ENCODE peak calls at places on chromosome 17, in seven cellular contexts. One of them, this sample, is unnamed.

GRCh38 chr17:78780852-78781338 is 1.2 kb downstream of the CYTH1 start:
- DNase-seq in ovary: peak
- DNase-seq in body of pancreas: no peak
- DNase-seq in foreskin fibroblast: no peak
- DNase-seq in AG10803: no peak
- DNase-seq in CD4-positive, alpha-beta T cell: peak
- DNase-seq in heart left ventricle: no peak
- DNase-seq in this sample: no peak

GRCh38 chr17:63950940-63951907 is 19.1 kb upstream of the CD79B start:
- DNase-seq in ovary: no peak
- DNase-seq in body of pancreas: peak
- DNase-seq in foreskin fibroblast: no peak
- DNase-seq in AG10803: no peak
- DNase-seq in CD4-positive, alpha-beta T cell: peak
- DNase-seq in heart left ventricle: no peak
- DNase-seq in this sample: peak

GRCh38 chr17:77437017-77437416 is 296.2 kb downstream of the SEC14L1 start:
- DNase-seq in ovary: peak
- DNase-seq in body of pancreas: peak
- DNase-seq in foreskin fibroblast: peak
- DNase-seq in AG10803: peak
- DNase-seq in CD4-positive, alpha-beta T cell: no peak
- DNase-seq in heart left ventricle: peak
- DNase-seq in this sample: no peak

GRCh38 chr17:49035470-49036269 is 38.5 kb downstream of the IGF2BP1 start:
- DNase-seq in ovary: peak
- DNase-seq in body of pancreas: peak
- DNase-seq in foreskin fibroblast: peak
- DNase-seq in AG10803: peak
- DNase-seq in CD4-positive, alpha-beta T cell: peak
- DNase-seq in heart left ventricle: no peak
- DNase-seq in this sample: peak

GRCh38 chr17:77287432-77288068 is 146.8 kb downstream of the SEC14L1 start:
- DNase-seq in ovary: no peak
- DNase-seq in body of pancreas: peak
- DNase-seq in foreskin fibroblast: peak
- DNase-seq in AG10803: peak
- DNase-seq in CD4-positive, alpha-beta T cell: no peak
- DNase-seq in heart left ventricle: peak
- DNase-seq in this sample: peak

GRCh38 chr17:39195568-39196160 is 1.8 kb downstream of the CACNB1 start:
- DNase-seq in ovary: no peak
- DNase-seq in body of pancreas: no peak
- DNase-seq in foreskin fibroblast: no peak
- DNase-seq in AG10803: no peak
- DNase-seq in CD4-positive, alpha-beta T cell: no peak
- DNase-seq in heart left ventricle: no peak
- DNase-seq in this sample: no peak

GRCh38 chr17:39531252-39531651 is 70.0 kb downstream of the CDK12 start:
- DNase-seq in ovary: no peak
- DNase-seq in body of pancreas: no peak
- DNase-seq in foreskin fibroblast: no peak
- DNase-seq in AG10803: no peak
- DNase-seq in CD4-positive, alpha-beta T cell: no peak
- DNase-seq in heart left ventricle: no peak
- DNase-seq in this sample: no peak

GRCh38 chr17:62666061-62666800 is 38.8 kb downstream of the MRC2 start:
- DNase-seq in ovary: peak
- DNase-seq in body of pancreas: no peak
- DNase-seq in foreskin fibroblast: no peak
- DNase-seq in AG10803: no peak
- DNase-seq in CD4-positive, alpha-beta T cell: no peak
- DNase-seq in heart left ventricle: no peak
- DNase-seq in this sample: no peak

GRCh38 chr17:66549731-66550207 is 247.4 kb downstream of the PRKCA start:
- DNase-seq in ovary: no peak
- DNase-seq in body of pancreas: no peak
- DNase-seq in foreskin fibroblast: peak
- DNase-seq in AG10803: peak
- DNase-seq in CD4-positive, alpha-beta T cell: no peak
- DNase-seq in heart left ventricle: no peak
- DNase-seq in this sample: peak

GRCh38 chr17:2239882-2240430 is 63.6 kb downstream of the SMG6 start:
- DNase-seq in ovary: peak
- DNase-seq in body of pancreas: peak
- DNase-seq in foreskin fibroblast: peak
- DNase-seq in AG10803: peak
- DNase-seq in CD4-positive, alpha-beta T cell: peak
- DNase-seq in heart left ventricle: peak
- DNase-seq in this sample: peak

GRCh38 chr17:67133161-67133560 is 88.8 kb downstream of the CACNG1 start:
- DNase-seq in ovary: no peak
- DNase-seq in body of pancreas: no peak
- DNase-seq in foreskin fibroblast: no peak
- DNase-seq in AG10803: no peak
- DNase-seq in CD4-positive, alpha-beta T cell: no peak
- DNase-seq in heart left ventricle: no peak
- DNase-seq in this sample: no peak

GRCh38 chr17:40559954-40560591 is 5.2 kb downstream of the CCR7 start:
- DNase-seq in ovary: peak
- DNase-seq in body of pancreas: peak
- DNase-seq in foreskin fibroblast: peak
- DNase-seq in AG10803: peak
- DNase-seq in CD4-positive, alpha-beta T cell: peak
- DNase-seq in heart left ventricle: peak
- DNase-seq in this sample: peak

GRCh38 chr17:30380106-30380420 is 1.3 kb downstream of the CPD start:
- DNase-seq in ovary: no peak
- DNase-seq in body of pancreas: no peak
- DNase-seq in foreskin fibroblast: peak
- DNase-seq in AG10803: no peak
- DNase-seq in CD4-positive, alpha-beta T cell: no peak
- DNase-seq in heart left ventricle: no peak
- DNase-seq in this sample: no peak

GRCh38 chr17:29113334-29113733 is 66.9 kb downstream of the MYO18A start:
- DNase-seq in ovary: no peak
- DNase-seq in body of pancreas: no peak
- DNase-seq in foreskin fibroblast: no peak
- DNase-seq in AG10803: no peak
- DNase-seq in CD4-positive, alpha-beta T cell: no peak
- DNase-seq in heart left ventricle: no peak
- DNase-seq in this sample: no peak
- TF ChIP-seq CTCF in ovary: no peak
- TF ChIP-seq CTCF in body of pancreas: no peak
- TF ChIP-seq CTCF in foreskin fibroblast: no peak
- TF ChIP-seq CTCF in AG10803: no peak
- TF ChIP-seq CTCF in CD4-positive, alpha-beta T cell: no peak
- TF ChIP-seq CTCF in heart left ventricle: no peak
- TF ChIP-seq CTCF in this sample: no peak

GRCh38 chr17:80361495-80362220 is 53.3 kb upstream of the ENDOV start:
- DNase-seq in ovary: no peak
- DNase-seq in body of pancreas: no peak
- DNase-seq in foreskin fibroblast: peak
- DNase-seq in AG10803: no peak
- DNase-seq in CD4-positive, alpha-beta T cell: peak
- DNase-seq in heart left ventricle: no peak
- DNase-seq in this sample: peak
- TF ChIP-seq CTCF in ovary: no peak
- TF ChIP-seq CTCF in body of pancreas: no peak
- TF ChIP-seq CTCF in foreskin fibroblast: peak
- TF ChIP-seq CTCF in AG10803: peak
- TF ChIP-seq CTCF in CD4-positive, alpha-beta T cell: peak
- TF ChIP-seq CTCF in heart left ventricle: peak
- TF ChIP-seq CTCF in this sample: peak

DNA sequence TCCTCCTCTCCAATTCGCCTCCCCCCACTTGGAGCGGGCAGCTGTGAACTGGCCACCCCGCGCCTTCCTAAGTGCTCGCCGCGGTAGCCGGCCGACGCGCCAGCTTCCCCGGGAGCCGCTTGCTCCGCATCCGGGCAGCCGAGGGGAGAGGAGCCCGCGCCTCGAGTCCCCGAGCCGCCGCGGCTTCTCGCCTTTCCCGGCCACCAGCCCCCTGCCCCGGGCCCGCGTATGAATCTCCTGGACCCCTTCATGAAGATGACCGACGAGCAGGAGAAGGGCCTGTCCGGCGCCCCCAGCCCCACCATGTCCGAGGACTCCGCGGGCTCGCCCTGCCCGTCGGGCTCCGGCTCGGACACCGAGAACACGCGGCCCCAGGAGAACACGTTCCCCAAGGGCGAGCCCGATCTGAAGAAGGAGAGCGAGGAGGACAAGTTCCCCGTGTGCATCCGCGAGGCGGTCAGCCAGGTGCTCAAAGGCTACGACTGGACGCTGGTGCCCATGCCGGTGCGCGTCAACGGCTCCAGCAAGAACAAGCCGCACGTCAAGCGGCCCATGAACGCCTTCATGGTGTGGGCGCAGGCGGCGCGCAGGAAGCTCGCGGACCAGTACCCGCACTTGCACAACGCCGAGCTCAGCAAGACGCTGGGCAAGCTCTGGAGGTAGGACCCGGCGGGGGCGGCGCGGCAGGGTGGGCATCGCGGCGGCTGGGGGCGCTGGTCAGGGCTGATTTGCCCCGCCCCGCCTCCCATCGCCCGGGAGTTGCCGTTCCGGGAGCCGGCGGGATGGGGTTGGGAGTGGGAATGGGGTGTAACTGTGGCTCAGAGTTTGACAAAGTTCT is 563 bp downstream of the SOX9 start:
- DNase-seq in ovary: no peak
- DNase-seq in body of pancreas: peak
- DNase-seq in foreskin fibroblast: peak
- DNase-seq in AG10803: peak
- DNase-seq in CD4-positive, alpha-beta T cell: no peak
- DNase-seq in heart left ventricle: peak
- DNase-seq in this sample: peak
- TF ChIP-seq CTCF in ovary: no peak
- TF ChIP-seq CTCF in body of pancreas: no peak
- TF ChIP-seq CTCF in foreskin fibroblast: no peak
- TF ChIP-seq CTCF in AG10803: no peak
- TF ChIP-seq CTCF in CD4-positive, alpha-beta T cell: no peak
- TF ChIP-seq CTCF in heart left ventricle: peak
- TF ChIP-seq CTCF in this sample: peak

GRCh38 chr17:82450357-82451106 is at the start of gene CYBC1:
- DNase-seq in ovary: peak
- DNase-seq in body of pancreas: peak
- DNase-seq in foreskin fibroblast: peak
- DNase-seq in AG10803: peak
- DNase-seq in CD4-positive, alpha-beta T cell: peak
- DNase-seq in heart left ventricle: peak
- DNase-seq in this sample: peak
- TF ChIP-seq CTCF in ovary: no peak
- TF ChIP-seq CTCF in body of pancreas: no peak
- TF ChIP-seq CTCF in foreskin fibroblast: no peak
- TF ChIP-seq CTCF in AG10803: no peak
- TF ChIP-seq CTCF in CD4-positive, alpha-beta T cell: no peak
- TF ChIP-seq CTCF in heart left ventricle: no peak
- TF ChIP-seq CTCF in this sample: no peak

DNA sequence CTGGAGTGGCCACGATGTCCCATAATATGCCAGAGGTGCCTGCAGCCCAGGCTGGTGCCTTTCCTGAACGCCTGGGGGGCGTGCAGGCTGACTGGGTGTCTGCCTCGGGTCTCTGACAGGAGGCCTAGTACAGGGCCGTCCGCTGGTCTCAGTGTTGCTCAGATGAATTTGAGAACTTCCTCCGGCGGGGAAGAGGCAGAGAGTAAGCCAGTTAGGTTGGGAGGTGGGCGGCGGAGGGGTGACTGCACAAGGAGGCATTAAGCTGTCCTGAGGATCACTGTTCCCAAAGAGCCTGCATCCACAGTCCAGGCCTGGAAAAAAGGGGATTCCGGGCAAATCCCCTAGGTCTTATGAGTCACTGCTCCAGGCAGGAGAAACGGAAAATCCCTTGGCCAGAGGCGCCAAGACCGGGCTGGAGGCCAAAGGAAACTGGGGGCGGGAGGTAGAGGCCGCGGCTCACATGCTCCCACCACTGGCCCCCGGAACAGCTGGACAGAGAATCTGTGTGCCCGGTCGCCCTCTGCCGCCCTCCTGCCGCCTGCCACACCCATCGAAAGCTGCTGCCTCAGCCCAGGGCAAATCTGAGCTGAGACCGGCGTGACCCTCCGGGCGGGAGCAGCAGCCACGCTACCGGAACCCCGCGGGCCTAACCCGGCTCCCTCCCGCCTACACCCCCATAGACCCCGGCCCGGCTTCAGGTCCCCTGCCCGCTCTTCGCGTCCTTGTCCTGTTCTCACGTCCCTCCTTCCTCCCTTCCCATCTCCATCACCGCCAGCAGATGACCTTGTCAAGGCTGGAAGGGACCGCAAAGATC is 1.2 kb downstream of the TRIM47 start:
- DNase-seq in ovary: peak
- DNase-seq in body of pancreas: peak
- DNase-seq in foreskin fibroblast: peak
- DNase-seq in AG10803: peak
- DNase-seq in CD4-positive, alpha-beta T cell: no peak
- DNase-seq in heart left ventricle: peak
- DNase-seq in this sample: peak
- TF ChIP-seq CTCF in ovary: no peak
- TF ChIP-seq CTCF in body of pancreas: no peak
- TF ChIP-seq CTCF in foreskin fibroblast: no peak
- TF ChIP-seq CTCF in AG10803: peak
- TF ChIP-seq CTCF in CD4-positive, alpha-beta T cell: no peak
- TF ChIP-seq CTCF in heart left ventricle: peak
- TF ChIP-seq CTCF in this sample: no peak

DNA sequence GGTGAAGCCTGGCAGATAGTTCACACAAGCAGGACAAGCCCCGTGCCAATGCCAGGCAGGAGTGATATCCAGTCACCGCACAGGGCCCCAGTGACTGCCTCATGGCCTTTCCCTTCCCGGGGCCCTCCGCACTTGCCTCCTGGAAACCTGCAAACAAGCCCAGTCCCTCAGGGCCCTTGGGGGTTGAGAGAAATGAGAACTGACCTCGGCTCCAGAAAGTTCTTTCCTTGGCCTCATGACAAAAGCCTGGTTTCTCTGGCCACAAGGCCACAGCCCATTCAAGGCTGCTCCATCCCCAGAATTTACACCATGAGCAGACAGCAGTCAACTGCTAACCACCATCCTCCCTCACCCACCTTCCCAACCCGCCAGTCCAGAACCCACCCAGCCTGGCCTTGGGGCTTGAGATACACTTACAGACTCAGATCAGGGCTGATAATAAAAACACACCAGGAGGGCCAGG is 77.6 kb downstream of the CCDC182 start:
- DNase-seq in ovary: peak
- DNase-seq in body of pancreas: no peak
- DNase-seq in foreskin fibroblast: no peak
- DNase-seq in AG10803: no peak
- DNase-seq in CD4-positive, alpha-beta T cell: no peak
- DNase-seq in heart left ventricle: no peak
- DNase-seq in this sample: no peak
- TF ChIP-seq CTCF in ovary: no peak
- TF ChIP-seq CTCF in body of pancreas: no peak
- TF ChIP-seq CTCF in foreskin fibroblast: no peak
- TF ChIP-seq CTCF in AG10803: no peak
- TF ChIP-seq CTCF in CD4-positive, alpha-beta T cell: no peak
- TF ChIP-seq CTCF in heart left ventricle: no peak
- TF ChIP-seq CTCF in this sample: no peak

DNA sequence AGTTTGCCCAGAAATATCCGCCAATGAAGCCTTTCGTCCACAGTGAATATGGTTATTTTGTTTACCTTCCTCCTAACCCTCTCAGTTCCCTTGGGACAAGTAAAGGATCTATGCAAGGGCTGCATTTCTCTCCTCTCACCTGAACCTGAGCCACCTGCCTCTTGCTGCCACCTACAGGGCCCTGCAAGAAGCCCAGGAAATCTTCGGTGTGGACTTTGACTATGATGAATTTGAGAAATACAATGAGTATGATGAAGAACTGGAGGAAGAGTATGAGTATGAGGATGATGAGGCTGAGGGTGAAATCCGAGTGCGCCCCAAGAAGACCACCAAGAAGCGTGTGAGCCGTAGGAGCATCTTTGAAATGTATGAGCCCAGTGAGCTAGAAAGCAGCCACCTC is 14.0 kb downstream of the SUPT6H start:
- DNase-seq in ovary: no peak
- DNase-seq in body of pancreas: peak
- DNase-seq in foreskin fibroblast: peak
- DNase-seq in AG10803: no peak
- DNase-seq in CD4-positive, alpha-beta T cell: no peak
- DNase-seq in heart left ventricle: no peak
- DNase-seq in this sample: peak
- TF ChIP-seq CTCF in ovary: no peak
- TF ChIP-seq CTCF in body of pancreas: no peak
- TF ChIP-seq CTCF in foreskin fibroblast: no peak
- TF ChIP-seq CTCF in AG10803: no peak
- TF ChIP-seq CTCF in CD4-positive, alpha-beta T cell: no peak
- TF ChIP-seq CTCF in heart left ventricle: peak
- TF ChIP-seq CTCF in this sample: peak